ENCODE peak calls at places on chromosome 2, in eight cellular contexts. N is vagina; U is OCI-LY7; X is WERI-Rb-1; J is left ventricle myocardium inferior; H is AG04450; K is bronchial epithelial cell; D is CD4-positive, alpha-beta T cell. A is an unnamed sample.

GRCh38 chr2:54560146-54560881 is 104.2 kb downstream of the SPTBN1 start:
- DNase-seq in U (peak; percentile 74), K (peak; percentile 78), H (no peak), J (no peak), X (no peak), N (no peak), D (no peak), A (no peak)

GRCh38 chr2:47190188-47190818 is 35.2 kb upstream of the STPG4 start:
- DNase-seq in X (no peak), N (no peak), H (no peak), J (no peak), U (no peak), K (peak; percentile 60), D (no peak), A (no peak)

GRCh38 chr2:24909555-24910177 is 10.4 kb downstream of the ADCY3 start:
- DNase-seq in H (no peak), K (no peak), J (no peak), D (no peak), U (no peak), N (no peak), X (no peak), A (no peak)

GRCh38 chr2:40690036-40690435 is 238.1 kb upstream of the SLC8A1 start:
- DNase-seq in D (no peak), K (no peak), J (no peak), U (no peak), N (no peak), H (no peak), X (no peak), A (no peak)

GRCh38 chr2:27992787-27993747 is 102.5 kb downstream of the BABAM2 start:
- DNase-seq in U (no peak), N (no peak), K (peak; percentile 75), X (no peak), D (no peak), J (no peak), H (no peak), A (no peak)

GRCh38 chr2:47404356-47404755 is 1.4 kb downstream of the MSH2 start:
- DNase-seq in K (no peak), X (no peak), D (no peak), N (no peak), U (peak; percentile 36), H (no peak), J (no peak), A (no peak)

GRCh38 chr2:219446101-219446504 is 11.5 kb downstream of the SPEG start:
- DNase-seq in N (no peak), D (no peak), K (no peak), J (no peak), H (no peak), U (peak; percentile 39), X (no peak), A (no peak)

GRCh38 chr2:57890993-57891688 is 155.5 kb upstream of the VRK2 start:
- DNase-seq in H (no peak), K (no peak), N (no peak), D (no peak), X (no peak), J (no peak), U (no peak), A (no peak)

GRCh38 chr2:40204268-40204667 is 247.6 kb downstream of the SLC8A1 start:
- DNase-seq in H (no peak), X (peak; percentile 60), K (no peak), D (no peak), N (no peak), J (no peak), U (no peak), A (no peak)

GRCh38 chr2:134712334-134712733 is 6.5 kb downstream of the TMEM163 start:
- DNase-seq in X (no peak), J (no peak), D (no peak), K (peak; percentile 40), U (no peak), H (no peak), N (no peak), A (no peak)

GRCh38 chr2:233034-233433 is 30.8 kb downstream of the SH3YL1 start:
- DNase-seq in H (no peak), J (no peak), N (no peak), U (no peak), X (no peak), K (no peak), D (no peak), A (no peak)

GRCh38 chr2:234273887-234274584 is 222.8 kb downstream of the ARL4C start:
- DNase-seq in D (no peak), N (no peak), X (no peak), K (no peak), U (no peak), J (no peak), H (no peak), A (no peak)

GRCh38 chr2:234269769-234270204 is 219.3 kb downstream of the SPP2 start:
- DNase-seq in N (no peak), X (no peak), D (no peak), K (peak; percentile 52), H (no peak), U (no peak), J (no peak), A (no peak)

GRCh38 chr2:234268314-234268713 is 217.8 kb downstream of the SPP2 start:
- DNase-seq in X (no peak), K (no peak), H (no peak), J (no peak), N (no peak), D (no peak), U (no peak), A (no peak)

GRCh38 chr2:234272069-234272850 is 221.8 kb downstream of the SPP2 start:
- DNase-seq in H (no peak), K (no peak), D (no peak), J (no peak), X (no peak), N (no peak), U (no peak), A (no peak)

DNA sequence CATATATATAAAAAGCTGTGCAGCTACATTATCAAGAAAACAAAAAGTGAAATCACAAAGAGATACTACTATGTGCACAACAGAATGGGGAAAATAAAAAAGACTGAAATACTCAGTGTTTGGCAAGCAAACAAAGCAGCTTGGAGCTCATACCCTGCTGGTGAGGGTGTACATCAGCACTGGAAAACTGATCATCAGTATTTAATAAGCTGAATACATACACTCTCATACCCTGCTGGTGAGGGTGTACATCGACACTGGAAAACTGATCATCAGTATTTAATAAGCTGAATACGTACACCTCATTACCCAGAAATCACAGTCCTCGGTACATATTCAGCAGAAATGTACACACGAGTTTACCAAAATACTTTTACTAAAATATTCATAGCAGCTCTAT is 220.8 kb downstream of the SPP2 start:
- DNase-seq in H (no peak), U (no peak), K (no peak), X (no peak), D (no peak), N (no peak), J (no peak), A (no peak)
- TF ChIP-seq CTCF in H (peak; percentile 10), U (no peak), K (no peak), X (no peak), D (no peak), N (no peak), J (no peak), A (no peak)

GRCh38 chr2:223860809-223861738 is 23.7 kb upstream of the AP1S3 start:
- DNase-seq in K (peak; percentile 97), X (no peak), N (no peak), J (no peak), D (no peak), U (no peak), H (no peak), A (no peak)
- TF ChIP-seq CTCF in K (peak; percentile 19), X (no peak), N (no peak), J (no peak), D (no peak), U (no peak), H (no peak), A (no peak)

GRCh38 chr2:120658285-120659158 is 77.1 kb upstream of the GLI2 start:
- DNase-seq in K (no peak), X (no peak), N (no peak), D (no peak), H (no peak), J (no peak), U (no peak), A (no peak)
- TF ChIP-seq CTCF in K (no peak), X (no peak), N (no peak), D (no peak), H (no peak), J (no peak), U (no peak), A (no peak)

GRCh38 chr2:60771508-60771907 is 15.4 kb downstream of the PAPOLG start:
- DNase-seq in K (no peak), H (no peak), J (no peak), N (no peak), X (no peak), D (no peak), U (no peak), A (no peak)
- TF ChIP-seq CTCF in K (no peak), H (no peak), J (no peak), N (no peak), X (no peak), D (no peak), U (no peak), A (no peak)

DNA sequence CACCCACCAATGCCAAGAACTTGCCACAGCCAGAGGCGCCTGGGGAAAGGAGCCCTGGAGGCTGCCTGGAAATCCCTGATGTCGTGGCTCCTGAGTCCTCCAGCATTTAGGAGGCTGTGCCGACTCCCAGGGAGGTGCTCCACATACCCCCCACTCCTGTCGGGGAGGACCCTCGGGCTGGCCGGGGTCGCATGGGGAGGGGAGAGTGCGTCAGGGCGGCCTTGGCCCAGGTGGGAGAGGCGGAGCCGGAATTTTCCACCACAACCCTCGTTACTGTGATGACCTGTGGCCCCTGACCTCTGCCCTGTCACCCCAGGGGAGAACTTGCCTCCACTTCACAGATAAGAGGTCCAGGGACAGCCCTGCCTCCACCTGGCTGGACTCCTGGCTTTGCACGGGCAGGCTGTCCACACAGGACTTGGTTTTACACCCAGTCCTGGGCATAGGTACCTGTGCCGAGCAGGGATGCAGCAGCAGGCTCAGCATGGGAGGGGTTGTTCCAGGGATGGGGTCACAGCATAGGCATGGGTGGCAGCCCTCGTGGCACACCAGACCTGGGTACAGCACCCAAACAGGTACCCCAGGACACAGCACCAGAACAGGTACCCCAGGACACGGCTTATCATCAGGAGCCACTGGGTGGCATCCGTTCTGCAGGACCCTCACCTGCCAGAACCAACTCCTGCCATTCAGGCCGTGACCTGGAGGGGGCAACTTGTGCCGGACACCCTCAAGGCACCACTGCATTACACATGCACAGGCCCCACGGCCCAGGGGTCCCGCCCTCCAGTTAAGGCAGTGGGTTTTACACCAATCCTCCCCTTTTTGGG is 12.3 kb upstream of the AGXT start:
- DNase-seq in H (no peak), X (peak; percentile 60), J (no peak), K (no peak), U (peak; percentile 33), D (no peak), N (no peak), A (no peak)
- TF ChIP-seq CTCF in H (no peak), X (peak; percentile 67), J (peak; percentile 10), K (no peak), U (peak; percentile 60), D (no peak), N (no peak), A (peak; percentile 19)

DNA sequence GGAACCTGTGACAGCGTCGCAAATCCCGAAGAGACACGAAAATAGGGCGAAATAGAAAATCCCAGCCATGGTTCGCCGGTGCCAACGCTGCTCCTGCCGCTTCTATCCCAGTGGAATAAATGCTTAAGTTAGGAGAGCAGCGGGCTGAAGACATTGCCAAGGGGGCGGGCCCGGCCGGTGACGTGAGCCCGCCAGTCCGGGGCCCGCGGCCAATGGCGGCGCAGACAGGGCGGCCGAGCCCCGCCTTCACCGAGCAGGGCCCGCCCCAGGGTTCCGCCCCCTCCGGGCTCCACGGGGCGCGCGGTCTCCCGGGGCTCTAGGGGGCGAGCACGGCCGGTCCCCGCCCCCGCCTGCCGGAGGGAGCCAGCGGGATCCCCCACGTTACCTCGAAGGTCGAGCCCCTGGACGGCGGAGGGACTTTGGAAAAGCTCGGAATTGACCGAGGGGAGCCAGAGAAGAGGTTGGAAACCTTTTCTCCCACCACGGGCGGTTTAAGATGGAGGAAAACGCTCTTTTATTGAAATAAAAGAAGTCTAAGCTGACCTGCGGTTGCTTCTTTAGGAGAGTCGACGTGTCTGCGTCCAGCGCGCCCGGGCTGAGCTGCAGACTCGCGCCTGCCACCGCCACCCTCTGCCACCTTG is at the start of gene EPHA4:
- DNase-seq in H (peak; percentile 62), U (peak; percentile 83), D (peak; percentile 87), K (peak; percentile 67), X (peak; percentile 80), J (peak; percentile 89), N (peak; percentile 91), A (peak; percentile 81)
- TF ChIP-seq CTCF in H (peak; percentile 28), U (peak; percentile 50), D (no peak), K (peak; percentile 15), X (no peak), J (peak; percentile 55), N (no peak), A (no peak)

A was measured in neural crest cell.